ENCODE peak calls at places on chromosomes 16 and 17, in nine cellular contexts. One of them, this sample, is unnamed.

GRCh38 chr16:19607610-19608280 is 52.2 kb downstream of the VPS35L start:
- DNase-seq in GM23338: no peak
- DNase-seq in endothelial cell of umbilical vein: peak; percentile 41
- DNase-seq in A549: peak; percentile 23
- DNase-seq in astrocyte of the spinal cord: peak; percentile 47
- DNase-seq in GM10248: no peak
- DNase-seq in brain microvascular endothelial cell: peak; percentile 72
- DNase-seq in PC-3: peak; percentile 87
- DNase-seq in heart right ventricle: no peak
- DNase-seq in this sample: no peak

GRCh38 chr16:82684246-82684645 is 57.5 kb downstream of the CDH13 start:
- DNase-seq in PC-3: no peak
- DNase-seq in endothelial cell of umbilical vein: no peak
- DNase-seq in heart right ventricle: no peak
- DNase-seq in A549: no peak
- DNase-seq in brain microvascular endothelial cell: peak; percentile 24
- DNase-seq in GM10248: no peak
- DNase-seq in GM23338: no peak
- DNase-seq in astrocyte of the spinal cord: no peak
- DNase-seq in this sample: no peak

GRCh38 chr17:72588961-72589360 is 468.1 kb downstream of the SOX9 start:
- DNase-seq in heart right ventricle: no peak
- DNase-seq in GM23338: no peak
- DNase-seq in brain microvascular endothelial cell: peak; percentile 40
- DNase-seq in PC-3: peak; percentile 98
- DNase-seq in endothelial cell of umbilical vein: no peak
- DNase-seq in A549: peak; percentile 71
- DNase-seq in astrocyte of the spinal cord: peak; percentile 64
- DNase-seq in GM10248: no peak
- DNase-seq in this sample: no peak

GRCh38 chr16:49980166-49980565 is 44.9 kb upstream of the CNEP1R1 start:
- DNase-seq in astrocyte of the spinal cord: no peak
- DNase-seq in heart right ventricle: no peak
- DNase-seq in brain microvascular endothelial cell: peak; percentile 51
- DNase-seq in A549: no peak
- DNase-seq in GM23338: no peak
- DNase-seq in PC-3: no peak
- DNase-seq in GM10248: no peak
- DNase-seq in endothelial cell of umbilical vein: no peak
- DNase-seq in this sample: no peak

GRCh38 chr16:88264641-88265285 is 118.0 kb upstream of the ZNF469 start:
- DNase-seq in heart right ventricle: peak; percentile 93
- DNase-seq in GM23338: peak; percentile 62
- DNase-seq in astrocyte of the spinal cord: peak; percentile 91
- DNase-seq in A549: peak; percentile 94
- DNase-seq in GM10248: peak; percentile 76
- DNase-seq in PC-3: peak; percentile 94
- DNase-seq in endothelial cell of umbilical vein: peak; percentile 91
- DNase-seq in brain microvascular endothelial cell: peak; percentile 98
- DNase-seq in this sample: no peak

GRCh38 chr17:50422738-50423137 is 3.3 kb upstream of the ACSF2 start:
- DNase-seq in PC-3: no peak
- DNase-seq in GM10248: no peak
- DNase-seq in heart right ventricle: no peak
- DNase-seq in GM23338: no peak
- DNase-seq in A549: no peak
- DNase-seq in brain microvascular endothelial cell: no peak
- DNase-seq in endothelial cell of umbilical vein: no peak
- DNase-seq in astrocyte of the spinal cord: no peak
- DNase-seq in this sample: no peak

GRCh38 chr17:1718362-1719165 is 5.9 kb upstream of the WDR81 start:
- DNase-seq in A549: no peak
- DNase-seq in GM23338: no peak
- DNase-seq in astrocyte of the spinal cord: no peak
- DNase-seq in brain microvascular endothelial cell: no peak
- DNase-seq in endothelial cell of umbilical vein: no peak
- DNase-seq in PC-3: no peak
- DNase-seq in heart right ventricle: no peak
- DNase-seq in GM10248: no peak
- DNase-seq in this sample: no peak

GRCh38 chr17:77887464-77888241 is 70.8 kb upstream of the TNRC6C start:
- DNase-seq in heart right ventricle: peak; percentile 84
- DNase-seq in GM10248: no peak
- DNase-seq in brain microvascular endothelial cell: peak; percentile 64
- DNase-seq in PC-3: no peak
- DNase-seq in A549: peak; percentile 64
- DNase-seq in GM23338: peak; percentile 66
- DNase-seq in astrocyte of the spinal cord: peak; percentile 43
- DNase-seq in endothelial cell of umbilical vein: peak; percentile 44
- DNase-seq in this sample: no peak

GRCh38 chr16:51024703-51025102 is 126.4 kb downstream of the SALL1 start:
- DNase-seq in PC-3: no peak
- DNase-seq in GM23338: no peak
- DNase-seq in astrocyte of the spinal cord: no peak
- DNase-seq in heart right ventricle: no peak
- DNase-seq in GM10248: no peak
- DNase-seq in endothelial cell of umbilical vein: no peak
- DNase-seq in A549: no peak
- DNase-seq in brain microvascular endothelial cell: no peak
- DNase-seq in this sample: no peak

GRCh38 chr16:25966172-25967097 is 274.7 kb downstream of the HS3ST4 start:
- DNase-seq in astrocyte of the spinal cord: no peak
- DNase-seq in GM23338: no peak
- DNase-seq in heart right ventricle: no peak
- DNase-seq in GM10248: peak; percentile 31
- DNase-seq in A549: no peak
- DNase-seq in endothelial cell of umbilical vein: no peak
- DNase-seq in PC-3: no peak
- DNase-seq in brain microvascular endothelial cell: no peak
- DNase-seq in this sample: no peak

GRCh38 chr16:86580063-86580797 is 1.9 kb downstream of the FOXL1 start:
- DNase-seq in A549: no peak
- DNase-seq in brain microvascular endothelial cell: no peak
- DNase-seq in GM23338: no peak
- DNase-seq in PC-3: no peak
- DNase-seq in heart right ventricle: no peak
- DNase-seq in endothelial cell of umbilical vein: no peak
- DNase-seq in astrocyte of the spinal cord: peak; percentile 69
- DNase-seq in GM10248: no peak
- DNase-seq in this sample: no peak

GRCh38 chr17:42682400-42683384 is at the start of gene CNTNAP1:
- DNase-seq in heart right ventricle: peak; percentile 50
- DNase-seq in GM23338: peak; percentile 83
- DNase-seq in astrocyte of the spinal cord: peak; percentile 80
- DNase-seq in endothelial cell of umbilical vein: peak; percentile 74
- DNase-seq in GM10248: peak; percentile 76
- DNase-seq in PC-3: peak; percentile 47
- DNase-seq in brain microvascular endothelial cell: peak; percentile 43
- DNase-seq in A549: peak; percentile 56
- DNase-seq in this sample: no peak

GRCh38 chr17:82230627-82231311 is 1.9 kb downstream of the SLC16A3 start:
- DNase-seq in GM10248: peak; percentile 86
- DNase-seq in endothelial cell of umbilical vein: peak; percentile 75
- DNase-seq in PC-3: peak; percentile 85
- DNase-seq in GM23338: peak; percentile 85
- DNase-seq in A549: peak; percentile 92
- DNase-seq in astrocyte of the spinal cord: peak; percentile 88
- DNase-seq in brain microvascular endothelial cell: peak; percentile 64
- DNase-seq in heart right ventricle: peak; percentile 88
- DNase-seq in this sample: peak; percentile 53
- TF ChIP-seq CTCF in GM10248: peak; percentile 35
- TF ChIP-seq CTCF in endothelial cell of umbilical vein: peak; percentile 65
- TF ChIP-seq CTCF in PC-3: peak; percentile 36
- TF ChIP-seq CTCF in GM23338: peak; percentile 12
- TF ChIP-seq CTCF in A549: peak; percentile 12
- TF ChIP-seq CTCF in astrocyte of the spinal cord: peak; percentile 43
- TF ChIP-seq CTCF in brain microvascular endothelial cell: peak; percentile 50
- TF ChIP-seq CTCF in heart right ventricle: peak; percentile 61
- TF ChIP-seq CTCF in this sample: peak; percentile 51

GRCh38 chr16:72838999-72839398 is 208.9 kb downstream of the ZFHX3 start:
- DNase-seq in brain microvascular endothelial cell: no peak
- DNase-seq in GM10248: no peak
- DNase-seq in A549: no peak
- DNase-seq in heart right ventricle: no peak
- DNase-seq in GM23338: no peak
- DNase-seq in PC-3: no peak
- DNase-seq in endothelial cell of umbilical vein: no peak
- DNase-seq in astrocyte of the spinal cord: no peak
- DNase-seq in this sample: no peak

GRCh38 chr16:72837846-72838661 is 209.9 kb downstream of the ZFHX3 start:
- DNase-seq in GM23338: peak; percentile 58
- DNase-seq in GM10248: no peak
- DNase-seq in brain microvascular endothelial cell: no peak
- DNase-seq in astrocyte of the spinal cord: peak; percentile 56
- DNase-seq in endothelial cell of umbilical vein: no peak
- DNase-seq in heart right ventricle: no peak
- DNase-seq in PC-3: no peak
- DNase-seq in A549: no peak
- DNase-seq in this sample: no peak

GRCh38 chr16:72836181-72836580 is 211.7 kb downstream of the ZFHX3 start:
- DNase-seq in brain microvascular endothelial cell: no peak
- DNase-seq in GM10248: no peak
- DNase-seq in PC-3: no peak
- DNase-seq in astrocyte of the spinal cord: no peak
- DNase-seq in GM23338: no peak
- DNase-seq in A549: no peak
- DNase-seq in endothelial cell of umbilical vein: no peak
- DNase-seq in heart right ventricle: no peak
- DNase-seq in this sample: no peak

GRCh38 chr16:72835041-72835440 is 212.9 kb downstream of the ZFHX3 start:
- DNase-seq in PC-3: no peak
- DNase-seq in astrocyte of the spinal cord: no peak
- DNase-seq in brain microvascular endothelial cell: no peak
- DNase-seq in GM23338: no peak
- DNase-seq in endothelial cell of umbilical vein: no peak
- DNase-seq in heart right ventricle: no peak
- DNase-seq in GM10248: no peak
- DNase-seq in A549: no peak
- DNase-seq in this sample: no peak

DNA sequence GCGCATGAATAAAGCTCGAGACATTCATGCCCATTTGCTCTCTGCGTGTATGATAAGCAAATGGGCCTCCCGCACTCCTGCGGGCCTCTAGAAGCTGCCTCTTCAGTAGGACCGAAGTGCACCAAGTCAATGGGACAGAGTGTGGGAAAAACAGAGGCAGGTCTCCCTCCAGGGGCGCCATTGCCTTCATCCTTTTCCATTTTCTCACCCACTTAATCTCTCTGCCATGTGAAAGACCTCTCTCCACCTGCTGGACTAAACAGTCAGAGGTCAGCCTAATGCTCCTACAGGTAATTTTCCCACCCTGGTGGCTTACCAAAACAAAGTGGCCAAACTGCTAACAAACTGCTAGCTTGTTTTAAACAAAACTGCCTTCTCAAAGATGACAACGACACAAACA is 210.9 kb downstream of the ZFHX3 start:
- DNase-seq in brain microvascular endothelial cell: no peak
- DNase-seq in astrocyte of the spinal cord: no peak
- DNase-seq in GM10248: no peak
- DNase-seq in GM23338: peak; percentile 62
- DNase-seq in A549: peak; percentile 22
- DNase-seq in PC-3: no peak
- DNase-seq in heart right ventricle: no peak
- DNase-seq in endothelial cell of umbilical vein: no peak
- DNase-seq in this sample: no peak
- TF ChIP-seq CTCF in brain microvascular endothelial cell: no peak
- TF ChIP-seq CTCF in astrocyte of the spinal cord: peak; percentile 0
- TF ChIP-seq CTCF in GM10248: no peak
- TF ChIP-seq CTCF in GM23338: peak; percentile 52
- TF ChIP-seq CTCF in A549: no peak
- TF ChIP-seq CTCF in PC-3: peak; percentile 19
- TF ChIP-seq CTCF in heart right ventricle: no peak
- TF ChIP-seq CTCF in endothelial cell of umbilical vein: peak; percentile 3
- TF ChIP-seq CTCF in this sample: peak; percentile 36

DNA sequence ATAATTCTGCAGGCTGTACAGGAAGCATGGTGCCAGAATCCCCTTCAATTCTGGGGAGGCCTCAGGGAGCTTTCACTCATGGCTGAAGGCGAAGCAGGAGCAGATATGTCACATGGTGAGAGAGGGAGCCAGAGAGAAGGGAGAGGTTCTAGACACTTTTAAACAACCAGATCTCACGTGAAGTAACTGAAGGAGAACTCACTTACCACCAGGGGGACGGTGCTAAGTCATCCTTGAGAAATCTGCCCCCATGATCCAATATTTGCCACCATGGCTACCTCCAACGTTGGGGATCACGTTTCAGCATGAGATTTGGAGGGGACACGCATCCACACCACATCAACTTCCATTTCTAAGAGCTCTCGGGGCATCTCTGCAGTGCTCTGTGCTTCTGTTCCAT is 37.4 kb upstream of the GNA13 start:
- DNase-seq in GM23338: peak; percentile 53
- DNase-seq in PC-3: no peak
- DNase-seq in A549: peak; percentile 45
- DNase-seq in brain microvascular endothelial cell: no peak
- DNase-seq in endothelial cell of umbilical vein: no peak
- DNase-seq in GM10248: no peak
- DNase-seq in astrocyte of the spinal cord: no peak
- DNase-seq in heart right ventricle: no peak
- DNase-seq in this sample: no peak
- TF ChIP-seq CTCF in GM23338: peak; percentile 38
- TF ChIP-seq CTCF in PC-3: peak; percentile 46
- TF ChIP-seq CTCF in A549: no peak
- TF ChIP-seq CTCF in brain microvascular endothelial cell: peak; percentile 50
- TF ChIP-seq CTCF in endothelial cell of umbilical vein: peak; percentile 31
- TF ChIP-seq CTCF in GM10248: no peak
- TF ChIP-seq CTCF in astrocyte of the spinal cord: peak; percentile 26
- TF ChIP-seq CTCF in heart right ventricle: peak; percentile 6
- TF ChIP-seq CTCF in this sample: peak; percentile 17

DNA sequence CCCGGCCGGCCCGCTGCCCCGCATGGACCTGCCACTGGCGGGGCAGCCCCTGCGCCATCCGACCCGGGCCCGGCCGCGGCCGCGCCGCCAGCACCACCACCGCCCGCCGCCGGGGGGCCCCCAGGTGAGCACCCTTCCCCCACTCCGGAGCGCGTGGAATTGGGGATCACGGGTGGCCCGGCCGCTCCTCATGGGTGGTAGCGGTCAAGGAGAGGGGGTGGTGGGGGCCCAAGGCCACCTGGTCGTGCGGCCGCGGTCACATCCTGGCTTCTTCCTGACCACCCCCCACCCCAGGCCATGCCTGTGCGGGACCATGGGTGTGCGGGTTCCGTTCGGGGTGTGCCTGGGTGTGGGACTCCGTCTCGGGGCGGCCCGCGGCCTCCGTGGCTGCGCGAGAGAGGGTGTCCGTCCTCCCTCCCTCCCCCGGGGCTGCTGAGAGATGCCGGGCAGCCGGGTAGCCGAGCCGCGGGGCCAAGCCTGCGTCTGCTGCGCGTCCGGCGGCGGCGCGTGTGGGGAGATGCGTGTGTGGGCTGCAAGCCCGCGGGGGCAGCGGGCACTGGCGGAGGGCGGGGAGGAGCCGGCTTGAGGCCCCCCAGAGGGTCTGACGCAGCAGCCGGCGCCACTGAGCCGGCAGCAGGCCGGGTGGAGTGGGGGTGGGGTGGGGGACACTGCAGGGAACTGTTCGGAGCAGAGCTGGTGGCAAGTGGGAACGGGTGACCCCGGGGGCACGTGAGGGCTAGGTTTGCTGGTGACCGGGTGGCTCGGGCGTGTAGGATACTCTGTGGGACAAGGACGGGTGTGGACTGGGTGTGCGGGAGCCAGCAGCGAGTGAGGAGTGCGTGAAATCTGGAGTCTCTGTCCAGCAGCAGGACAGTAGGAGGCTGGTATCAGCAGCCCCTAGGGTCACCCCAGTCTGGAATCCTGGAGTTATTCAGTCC is 6.7 kb downstream of the ACD start:
- DNase-seq in PC-3: no peak
- DNase-seq in GM23338: no peak
- DNase-seq in endothelial cell of umbilical vein: no peak
- DNase-seq in astrocyte of the spinal cord: no peak
- DNase-seq in A549: no peak
- DNase-seq in heart right ventricle: no peak
- DNase-seq in brain microvascular endothelial cell: no peak
- DNase-seq in GM10248: no peak
- DNase-seq in this sample: no peak
- TF ChIP-seq CTCF in PC-3: peak; percentile 28
- TF ChIP-seq CTCF in GM23338: peak; percentile 37
- TF ChIP-seq CTCF in endothelial cell of umbilical vein: no peak
- TF ChIP-seq CTCF in astrocyte of the spinal cord: no peak
- TF ChIP-seq CTCF in A549: no peak
- TF ChIP-seq CTCF in heart right ventricle: no peak
- TF ChIP-seq CTCF in brain microvascular endothelial cell: peak; percentile 32
- TF ChIP-seq CTCF in GM10248: no peak
- TF ChIP-seq CTCF in this sample: peak; percentile 56

This sample was measured in progenitor cell of endocrine pancreas.